ENCODE peak calls at places on chromosomes 13 and 19, in nine cellular contexts. One of them, this sample, is unnamed.
A peak's percentile ranks its signal among the peaks of the same experiment; 100 is the strongest.

GRCh38 chr13:67299072-67299635 is 69.0 kb upstream of the PCDH9 start:
- DNase-seq in BJ: peak; percentile 36
- DNase-seq in T-helper 1 cell: no peak
- DNase-seq in amygdala: no peak
- DNase-seq in HEK293T: no peak
- DNase-seq in AG09309: peak; percentile 18
- DNase-seq in hippocampal formation: no peak
- DNase-seq in NAMALWA: no peak
- DNase-seq in GF-D8: no peak
- DNase-seq in this sample: no peak

GRCh38 chr13:41931337-41931736 is 29.6 kb downstream of the VWA8 start:
- DNase-seq in BJ: no peak
- DNase-seq in T-helper 1 cell: no peak
- DNase-seq in amygdala: no peak
- DNase-seq in HEK293T: no peak
- DNase-seq in AG09309: peak; percentile 3
- DNase-seq in hippocampal formation: no peak
- DNase-seq in NAMALWA: no peak
- DNase-seq in GF-D8: no peak
- DNase-seq in this sample: no peak

GRCh38 chr19:2536461-2536860 is 60.5 kb downstream of the GADD45B start:
- DNase-seq in BJ: no peak
- DNase-seq in T-helper 1 cell: no peak
- DNase-seq in amygdala: no peak
- DNase-seq in HEK293T: no peak
- DNase-seq in AG09309: no peak
- DNase-seq in hippocampal formation: no peak
- DNase-seq in NAMALWA: no peak
- DNase-seq in GF-D8: no peak
- DNase-seq in this sample: no peak

GRCh38 chr13:67964091-67964490 is 734.0 kb upstream of the PCDH9 start:
- DNase-seq in BJ: no peak
- DNase-seq in T-helper 1 cell: no peak
- DNase-seq in amygdala: no peak
- DNase-seq in HEK293T: no peak
- DNase-seq in AG09309: no peak
- DNase-seq in hippocampal formation: no peak
- DNase-seq in NAMALWA: no peak
- DNase-seq in GF-D8: no peak
- DNase-seq in this sample: no peak

GRCh38 chr13:113851826-113852535 is 11.9 kb downstream of the GAS6 start:
- DNase-seq in BJ: no peak
- DNase-seq in T-helper 1 cell: no peak
- DNase-seq in amygdala: no peak
- DNase-seq in HEK293T: no peak
- DNase-seq in AG09309: no peak
- DNase-seq in hippocampal formation: no peak
- DNase-seq in NAMALWA: no peak
- DNase-seq in GF-D8: no peak
- DNase-seq in this sample: no peak

GRCh38 chr19:5460748-5461147 is 5.5 kb downstream of the ZNRF4 start:
- DNase-seq in BJ: no peak
- DNase-seq in T-helper 1 cell: no peak
- DNase-seq in amygdala: no peak
- DNase-seq in HEK293T: no peak
- DNase-seq in AG09309: no peak
- DNase-seq in hippocampal formation: no peak
- DNase-seq in NAMALWA: peak; percentile 72
- DNase-seq in GF-D8: no peak
- DNase-seq in this sample: no peak

GRCh38 chr19:53644061-53644816 is 12.4 kb downstream of the DPRX start:
- DNase-seq in BJ: no peak
- DNase-seq in T-helper 1 cell: no peak
- DNase-seq in amygdala: no peak
- DNase-seq in HEK293T: no peak
- DNase-seq in AG09309: no peak
- DNase-seq in hippocampal formation: no peak
- DNase-seq in NAMALWA: no peak
- DNase-seq in GF-D8: no peak
- DNase-seq in this sample: no peak

GRCh38 chr13:35782793-35783192 is 306.3 kb upstream of the MAB21L1 start:
- DNase-seq in BJ: no peak
- DNase-seq in T-helper 1 cell: no peak
- DNase-seq in amygdala: no peak
- DNase-seq in HEK293T: no peak
- DNase-seq in AG09309: no peak
- DNase-seq in hippocampal formation: no peak
- DNase-seq in NAMALWA: peak; percentile 10
- DNase-seq in GF-D8: no peak
- DNase-seq in this sample: no peak

GRCh38 chr13:44263920-44264610 is 109.6 kb upstream of the SERP2 start:
- DNase-seq in BJ: no peak
- DNase-seq in T-helper 1 cell: no peak
- DNase-seq in amygdala: no peak
- DNase-seq in HEK293T: no peak
- DNase-seq in AG09309: peak; percentile 29
- DNase-seq in hippocampal formation: no peak
- DNase-seq in NAMALWA: no peak
- DNase-seq in GF-D8: no peak
- DNase-seq in this sample: no peak

GRCh38 chr19:50922316-50922853 is 11.2 kb upstream of the KLK4 start:
- DNase-seq in BJ: no peak
- DNase-seq in T-helper 1 cell: peak; percentile 54
- DNase-seq in amygdala: no peak
- DNase-seq in HEK293T: peak; percentile 89
- DNase-seq in AG09309: peak; percentile 24
- DNase-seq in hippocampal formation: peak; percentile 52
- DNase-seq in NAMALWA: peak; percentile 90
- DNase-seq in GF-D8: no peak
- DNase-seq in this sample: peak; percentile 37

GRCh38 chr19:46023311-46023779 is 492 bp upstream of the PGLYRP1 start:
- DNase-seq in BJ: no peak
- DNase-seq in T-helper 1 cell: no peak
- DNase-seq in amygdala: no peak
- DNase-seq in HEK293T: no peak
- DNase-seq in AG09309: no peak
- DNase-seq in hippocampal formation: no peak
- DNase-seq in NAMALWA: no peak
- DNase-seq in GF-D8: no peak
- DNase-seq in this sample: no peak

GRCh38 chr13:51158923-51159322 is 47.8 kb upstream of the C13orf42 start:
- DNase-seq in BJ: no peak
- DNase-seq in T-helper 1 cell: no peak
- DNase-seq in amygdala: no peak
- DNase-seq in HEK293T: no peak
- DNase-seq in AG09309: no peak
- DNase-seq in hippocampal formation: peak; percentile 22
- DNase-seq in NAMALWA: no peak
- DNase-seq in GF-D8: no peak
- DNase-seq in this sample: no peak

GRCh38 chr19:52961981-52962380 is 700 bp downstream of the ZNF816 start:
- DNase-seq in BJ: no peak
- DNase-seq in T-helper 1 cell: no peak
- DNase-seq in amygdala: no peak
- DNase-seq in HEK293T: no peak
- DNase-seq in AG09309: no peak
- DNase-seq in hippocampal formation: no peak
- DNase-seq in NAMALWA: no peak
- DNase-seq in GF-D8: no peak
- DNase-seq in this sample: no peak

GRCh38 chr13:75762066-75762937 is 126.2 kb downstream of the LMO7 start:
- DNase-seq in BJ: no peak
- DNase-seq in T-helper 1 cell: no peak
- DNase-seq in amygdala: no peak
- DNase-seq in HEK293T: no peak
- DNase-seq in AG09309: no peak
- DNase-seq in hippocampal formation: no peak
- DNase-seq in NAMALWA: no peak
- DNase-seq in GF-D8: no peak
- DNase-seq in this sample: no peak